ENCODE peak calls at places on chromosomes 2 and 18, in five cellular contexts. One of them, this sample, is unnamed.

GRCh38 chr2:34734662-34735061 is 1135.6 kb upstream of the FAM98A start:
- DNase-seq in vagina: no peak
- DNase-seq in left lung: no peak
- DNase-seq in body of pancreas: no peak
- DNase-seq in ovary: no peak
- DNase-seq in this sample: no peak

GRCh38 chr2:160680974-160681373 is 187.4 kb upstream of the RBMS1 start:
- DNase-seq in ovary: no peak
- DNase-seq in body of pancreas: no peak
- DNase-seq in left lung: no peak
- DNase-seq in vagina: no peak
- DNase-seq in this sample: no peak

GRCh38 chr2:156896294-156896693 is 361.2 kb upstream of the GALNT5 start:
- DNase-seq in vagina: no peak
- DNase-seq in ovary: no peak
- DNase-seq in body of pancreas: no peak
- DNase-seq in left lung: no peak
- DNase-seq in this sample: no peak

GRCh38 chr2:235170016-235170415 is 218.2 kb downstream of the SH3BP4 start:
- DNase-seq in body of pancreas: no peak
- DNase-seq in left lung: no peak
- DNase-seq in ovary: no peak
- DNase-seq in vagina: no peak
- DNase-seq in this sample: no peak

GRCh38 chr2:24984912-24985311 is 13.2 kb upstream of the DNAJC27 start:
- DNase-seq in ovary: peak
- DNase-seq in vagina: no peak
- DNase-seq in left lung: peak
- DNase-seq in body of pancreas: no peak
- DNase-seq in this sample: no peak

GRCh38 chr2:45643543-45644542 is 7.6 kb upstream of the PRKCE start:
- DNase-seq in ovary: peak
- DNase-seq in vagina: no peak
- DNase-seq in body of pancreas: peak
- DNase-seq in left lung: peak
- DNase-seq in this sample: no peak

GRCh38 chr18:22572321-22572720 is 154.6 kb upstream of the CTAGE1 start:
- DNase-seq in vagina: no peak
- DNase-seq in ovary: no peak
- DNase-seq in body of pancreas: no peak
- DNase-seq in left lung: no peak
- DNase-seq in this sample: no peak

GRCh38 chr18:53625997-53626599 is 598.4 kb downstream of the MBD2 start:
- DNase-seq in vagina: no peak
- DNase-seq in left lung: no peak
- DNase-seq in ovary: no peak
- DNase-seq in body of pancreas: no peak
- DNase-seq in this sample: no peak

GRCh38 chr2:17539993-17540812 is at the start of gene VSNL1:
- DNase-seq in left lung: peak
- DNase-seq in vagina: no peak
- DNase-seq in body of pancreas: peak
- DNase-seq in ovary: peak
- DNase-seq in this sample: peak

GRCh38 chr2:194819367-194819766 is 837.7 kb upstream of the SLC39A10 start:
- DNase-seq in body of pancreas: no peak
- DNase-seq in vagina: no peak
- DNase-seq in ovary: no peak
- DNase-seq in left lung: no peak
- DNase-seq in this sample: no peak

GRCh38 chr2:148130571-148130970 is 109.7 kb downstream of the MBD5 start:
- DNase-seq in left lung: no peak
- DNase-seq in ovary: no peak
- DNase-seq in vagina: no peak
- DNase-seq in body of pancreas: no peak
- DNase-seq in this sample: no peak

GRCh38 chr2:170177950-170178781 is at the start of gene MYO3B:
- DNase-seq in vagina: no peak
- DNase-seq in left lung: no peak
- DNase-seq in body of pancreas: no peak
- DNase-seq in ovary: no peak
- DNase-seq in this sample: no peak

GRCh38 chr2:72222829-72223564 is 75.3 kb upstream of the CYP26B1 start:
- DNase-seq in left lung: no peak
- DNase-seq in vagina: no peak
- DNase-seq in ovary: no peak
- DNase-seq in body of pancreas: no peak
- DNase-seq in this sample: no peak

GRCh38 chr2:100114011-100114433 is 28.4 kb downstream of the AFF3 start:
- DNase-seq in ovary: no peak
- DNase-seq in vagina: no peak
- DNase-seq in left lung: no peak
- DNase-seq in body of pancreas: no peak
- DNase-seq in this sample: no peak

GRCh38 chr18:74742573-74742972 is 144.9 kb downstream of the ZNF407 start:
- DNase-seq in ovary: no peak
- DNase-seq in vagina: no peak
- DNase-seq in left lung: no peak
- DNase-seq in body of pancreas: no peak
- DNase-seq in this sample: no peak

GRCh38 chr18:37335337-37335736 is 230.3 kb downstream of the CELF4 start:
- DNase-seq in ovary: no peak
- DNase-seq in left lung: no peak
- DNase-seq in body of pancreas: no peak
- DNase-seq in vagina: no peak
- DNase-seq in this sample: no peak

GRCh38 chr2:26884486-26884885 is 36.6 kb downstream of the DPYSL5 start:
- DNase-seq in ovary: no peak
- DNase-seq in left lung: no peak
- DNase-seq in body of pancreas: no peak
- DNase-seq in vagina: no peak
- DNase-seq in this sample: no peak

GRCh38 chr2:30404354-30405265 is 42.4 kb upstream of the LCLAT1 start:
- DNase-seq in ovary: peak
- DNase-seq in vagina: no peak
- DNase-seq in body of pancreas: no peak
- DNase-seq in left lung: no peak
- DNase-seq in this sample: no peak

GRCh38 chr18:31045599-31045998 is 3.1 kb upstream of the DSC3 start:
- DNase-seq in body of pancreas: no peak
- DNase-seq in vagina: no peak
- DNase-seq in left lung: no peak
- DNase-seq in ovary: no peak
- DNase-seq in this sample: no peak

GRCh38 chr2:69975853-69976462 is 14.5 kb upstream of the ASPRV1 start:
- DNase-seq in body of pancreas: no peak
- DNase-seq in vagina: no peak
- DNase-seq in left lung: peak
- DNase-seq in ovary: no peak
- DNase-seq in this sample: no peak

GRCh38 chr2:119846021-119846420 is 86.3 kb downstream of the PTPN4 start:
- DNase-seq in left lung: no peak
- DNase-seq in ovary: no peak
- DNase-seq in vagina: no peak
- DNase-seq in body of pancreas: no peak
- DNase-seq in this sample: no peak

GRCh38 chr2:234679766-234680687 is 183.1 kb upstream of the ARL4C start:
- DNase-seq in ovary: no peak
- DNase-seq in left lung: peak
- DNase-seq in vagina: no peak
- DNase-seq in body of pancreas: peak
- DNase-seq in this sample: peak

GRCh38 chr18:22115573-22115972 is 53.8 kb upstream of the GATA6 start:
- DNase-seq in ovary: peak
- DNase-seq in vagina: no peak
- DNase-seq in body of pancreas: no peak
- DNase-seq in left lung: no peak
- DNase-seq in this sample: no peak

GRCh38 chr18:21327101-21327500 is 85.1 kb downstream of the GREB1L start:
- DNase-seq in ovary: no peak
- DNase-seq in left lung: no peak
- DNase-seq in vagina: no peak
- DNase-seq in body of pancreas: no peak
- DNase-seq in this sample: no peak

GRCh38 chr2:31170071-31170698 is 31.9 kb upstream of the GALNT14 start:
- DNase-seq in vagina: no peak
- DNase-seq in ovary: no peak
- DNase-seq in body of pancreas: peak
- DNase-seq in left lung: peak
- DNase-seq in this sample: no peak

GRCh38 chr18:52920665-52921064 is 580.7 kb downstream of the DCC start:
- DNase-seq in left lung: no peak
- DNase-seq in ovary: no peak
- DNase-seq in body of pancreas: no peak
- DNase-seq in vagina: no peak
- DNase-seq in this sample: no peak

GRCh38 chr2:73112026-73112912 is 479 bp downstream of the RAB11FIP5 start:
- DNase-seq in ovary: peak
- DNase-seq in body of pancreas: peak
- DNase-seq in vagina: no peak
- DNase-seq in left lung: no peak
- DNase-seq in this sample: no peak

GRCh38 chr2:221205103-221205502 is 367.0 kb downstream of the EPHA4 start:
- DNase-seq in vagina: no peak
- DNase-seq in ovary: no peak
- DNase-seq in body of pancreas: no peak
- DNase-seq in left lung: no peak
- DNase-seq in this sample: no peak

GRCh38 chr2:98912957-98913915 is 22.8 kb downstream of the CRACDL start:
- DNase-seq in vagina: peak
- DNase-seq in ovary: no peak
- DNase-seq in left lung: peak
- DNase-seq in body of pancreas: no peak
- DNase-seq in this sample: peak

GRCh38 chr18:12015697-12016062 is 34.4 kb downstream of the IMPA2 start:
- DNase-seq in left lung: peak
- DNase-seq in body of pancreas: peak
- DNase-seq in ovary: no peak
- DNase-seq in vagina: no peak
- DNase-seq in this sample: no peak

GRCh38 chr2:137508739-137509384 is 455.4 kb upstream of the HNMT start:
- DNase-seq in left lung: peak
- DNase-seq in body of pancreas: no peak
- DNase-seq in vagina: no peak
- DNase-seq in ovary: no peak
- DNase-seq in this sample: no peak

GRCh38 chr18:32358529-32358928 is 112.2 kb downstream of the GAREM1 start:
- DNase-seq in body of pancreas: no peak
- DNase-seq in ovary: no peak
- DNase-seq in vagina: no peak
- DNase-seq in left lung: no peak
- DNase-seq in this sample: no peak

GRCh38 chr2:101999122-101999789 is 7.5 kb downstream of the IL1R2 start:
- DNase-seq in ovary: no peak
- DNase-seq in left lung: no peak
- DNase-seq in body of pancreas: peak
- DNase-seq in vagina: no peak
- DNase-seq in this sample: no peak

GRCh38 chr2:134372611-134373131 is 118.8 kb downstream of the MGAT5 start:
- DNase-seq in body of pancreas: no peak
- DNase-seq in ovary: peak
- DNase-seq in left lung: no peak
- DNase-seq in vagina: no peak
- DNase-seq in this sample: no peak

GRCh38 chr18:54269924-54270844 is 867 bp downstream of the POLI start:
- DNase-seq in left lung: peak
- DNase-seq in body of pancreas: peak
- DNase-seq in ovary: peak
- DNase-seq in vagina: no peak
- DNase-seq in this sample: no peak

GRCh38 chr2:19987936-19988335 is 2.0 kb downstream of the WDR35 start:
- DNase-seq in left lung: no peak
- DNase-seq in body of pancreas: no peak
- DNase-seq in ovary: no peak
- DNase-seq in vagina: no peak
- DNase-seq in this sample: no peak

GRCh38 chr18:59395226-59396175 is 36.4 kb upstream of the LMAN1 start:
- DNase-seq in ovary: no peak
- DNase-seq in body of pancreas: no peak
- DNase-seq in vagina: no peak
- DNase-seq in left lung: no peak
- DNase-seq in this sample: no peak
- H3K27ac ChIP-seq in ovary: no peak
- H3K27ac ChIP-seq in body of pancreas: no peak
- H3K27ac ChIP-seq in vagina: no peak
- H3K27ac ChIP-seq in left lung: no peak
- H3K27ac ChIP-seq in this sample: no peak

DNA sequence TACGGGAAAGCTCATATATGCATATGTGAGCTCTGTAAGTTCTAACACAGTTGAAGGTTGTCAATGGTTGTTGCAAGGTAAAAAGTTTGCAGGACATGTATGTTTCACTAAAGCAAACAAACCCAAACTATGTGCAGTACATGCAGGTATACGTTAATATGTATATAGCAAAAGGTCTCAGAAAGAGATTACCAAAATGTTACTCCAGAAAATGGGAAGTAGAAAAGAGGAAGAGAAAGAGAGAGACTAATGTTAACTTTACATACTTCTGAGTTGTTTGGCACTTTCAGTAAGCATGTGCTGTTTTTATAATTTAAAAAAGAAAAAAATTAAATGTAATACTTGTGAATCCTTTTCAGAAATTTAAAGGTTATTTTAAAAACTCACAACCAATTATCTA is 32.8 kb upstream of the PEX13 start:
- DNase-seq in vagina: no peak
- DNase-seq in body of pancreas: no peak
- DNase-seq in ovary: no peak
- DNase-seq in left lung: no peak
- DNase-seq in this sample: no peak
- H3K27ac ChIP-seq in vagina: no peak
- H3K27ac ChIP-seq in body of pancreas: no peak
- H3K27ac ChIP-seq in ovary: no peak
- H3K27ac ChIP-seq in left lung: no peak
- H3K27ac ChIP-seq in this sample: no peak

DNA sequence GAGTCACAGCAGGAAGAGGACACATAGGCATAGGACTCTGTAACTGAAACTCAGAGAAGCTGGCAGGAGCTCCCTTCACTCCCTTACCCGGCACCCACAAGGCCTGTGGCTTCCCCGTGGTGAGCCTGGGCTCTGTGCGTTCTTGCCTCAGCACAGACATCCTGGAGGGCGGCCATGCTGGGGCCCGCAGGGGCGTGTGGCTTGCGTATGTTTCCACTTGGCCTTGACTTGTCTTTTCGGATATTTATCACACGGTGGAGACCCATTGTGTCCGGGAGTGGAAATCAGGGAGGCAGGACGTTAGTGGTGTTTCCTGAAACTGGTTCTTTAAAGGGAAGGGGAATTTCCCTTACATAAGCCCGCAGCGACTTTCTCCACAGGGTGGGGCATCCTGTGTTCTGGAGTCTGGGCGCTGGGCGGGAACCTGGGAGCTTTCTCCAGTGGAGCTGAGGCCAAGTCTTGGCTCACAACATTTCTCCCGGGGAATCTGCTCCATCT is 49.9 kb upstream of the EML6 start:
- DNase-seq in left lung: peak
- DNase-seq in vagina: no peak
- DNase-seq in ovary: peak
- DNase-seq in body of pancreas: peak
- DNase-seq in this sample: no peak
- H3K27ac ChIP-seq in left lung: peak
- H3K27ac ChIP-seq in vagina: peak
- H3K27ac ChIP-seq in ovary: peak
- H3K27ac ChIP-seq in body of pancreas: peak
- H3K27ac ChIP-seq in this sample: peak

GRCh38 chr2:47311764-47312503 is 91.0 kb upstream of the MSH2 start:
- DNase-seq in body of pancreas: no peak
- DNase-seq in ovary: no peak
- DNase-seq in left lung: no peak
- DNase-seq in vagina: no peak
- DNase-seq in this sample: no peak
- H3K27ac ChIP-seq in body of pancreas: peak
- H3K27ac ChIP-seq in ovary: no peak
- H3K27ac ChIP-seq in left lung: no peak
- H3K27ac ChIP-seq in vagina: no peak
- H3K27ac ChIP-seq in this sample: no peak